ENCODE peak calls at places on chromosomes 4 and X, in seven cellular contexts. O is GM20000; P is RPMI7951; K is stimulated activated CD4-positive, alpha-beta T cell treated with anti-CD3 and anti-CD28 coated beads, Interleukin-2, amount 100 ng/mL, for 48 hours; L is activated T-helper 1 cell treated with Interleukin-2 at 50 U/mL for 16 hours; C is midbrain; B is BJ. J is an unnamed sample.

GRCh38 chrX:87626996-87627395 is 109.4 kb downstream of the KLHL4 start:
- DNase-seq in O (no peak), L (no peak), K (no peak), P (no peak), C (no peak), B (no peak), J (no peak)

GRCh38 chrX:103386332-103386731 is 10.0 kb downstream of the BEX3 start:
- DNase-seq in B (no peak), C (no peak), O (no peak), P (no peak), K (no peak), L (no peak), J (no peak)

GRCh38 chr4:178192611-178193010 is 750.4 kb upstream of the AGA start:
- DNase-seq in K (no peak), C (no peak), L (no peak), P (no peak), B (no peak), O (no peak), J (no peak)

GRCh38 chr4:46931981-46932380 is 22.9 kb upstream of the COX7B2 start:
- DNase-seq in K (peak; percentile 1), L (no peak), O (peak; percentile 24), C (peak; percentile 50), B (no peak), P (no peak), J (no peak)

GRCh38 chr4:76772498-76773106 is 125.3 kb downstream of the SOWAHB start:
- DNase-seq in B (no peak), K (no peak), L (no peak), O (no peak), P (peak; percentile 57), C (no peak), J (no peak)

GRCh38 chr4:10879411-10880110 is 195.0 kb upstream of the CLNK start:
- DNase-seq in C (no peak), L (no peak), O (no peak), P (no peak), B (no peak), K (no peak), J (no peak)

GRCh38 chr4:107125496-107125895 is 89.4 kb upstream of the DKK2 start:
- DNase-seq in L (no peak), K (no peak), B (no peak), O (no peak), C (no peak), P (no peak), J (no peak)

GRCh38 chrX:106791495-106791894 is 11.0 kb upstream of the TBC1D8B start:
- DNase-seq in B (no peak), P (no peak), L (no peak), C (no peak), K (no peak), O (no peak), J (no peak)

GRCh38 chr4:136831553-136831952 is 700.7 kb downstream of the PCDH18 start:
- DNase-seq in L (no peak), O (no peak), B (no peak), C (no peak), P (no peak), K (no peak), J (no peak)

GRCh38 chr4:52957791-52958190 is 95.7 kb downstream of the RASL11B start:
- DNase-seq in K (no peak), O (no peak), B (no peak), L (no peak), P (no peak), C (no peak), J (no peak)

GRCh38 chr4:27381806-27382205 is 521.2 kb downstream of the STIM2 start:
- DNase-seq in O (no peak), B (no peak), P (no peak), C (no peak), L (no peak), K (no peak), J (no peak)

GRCh38 chrX:135528756-135529155 is 8.3 kb downstream of the INTS6L start:
- DNase-seq in O (no peak), P (no peak), L (no peak), K (no peak), B (no peak), C (no peak), J (no peak)